ENCODE peak calls at places on chromosomes 12 and 14, in eight cellular contexts. A is NB4, S is aorta, G is heart left ventricle, C is hepatocyte, E is fibroblast of lung, O is GM23248, W is fibroblast of mammary gland. D is an unnamed sample.
A peak's percentile ranks its signal among the peaks of the same experiment; 100 is the strongest.

GRCh38 chr12:560666-561065 is 100.9 kb downstream of the B4GALNT3 start:
- DNase-seq in A (no peak), S (no peak), G (peak; percentile 20), C (no peak), E (no peak), O (no peak), W (no peak), D (no peak)

GRCh38 chr12:11762723-11763326 is 113.4 kb downstream of the ETV6 start:
- DNase-seq in A (no peak), S (no peak), G (no peak), C (no peak), E (peak; percentile 33), O (peak; percentile 66), W (no peak), D (no peak)

GRCh38 chr14:100670017-100670974 is 56.4 kb upstream of the DLK1 start:
- DNase-seq in A (no peak), S (no peak), G (no peak), C (peak; percentile 21), E (no peak), O (no peak), W (no peak), D (no peak)

GRCh38 chr14:20516921-20517320 is 11.6 kb downstream of the RNASE10 start:
- DNase-seq in A (no peak), S (no peak), G (no peak), C (no peak), E (peak; percentile 25), O (peak; percentile 63), W (peak; percentile 89), D (no peak)

GRCh38 chr12:1575799-1576401 is 18.5 kb downstream of the FBXL14 start:
- DNase-seq in A (peak; percentile 48), S (no peak), G (no peak), C (peak; percentile 40), E (no peak), O (peak; percentile 65), W (peak; percentile 66), D (no peak)

GRCh38 chr14:100239840-100240724 is 1.1 kb downstream of the YY1 start:
- DNase-seq in A (peak; percentile 86), S (peak; percentile 96), G (peak; percentile 92), C (peak; percentile 95), E (peak; percentile 97), O (peak; percentile 98), W (peak; percentile 91), D (peak; percentile 90)

GRCh38 chr12:4762773-4763172 is 42.6 kb downstream of the GALNT8 start:
- DNase-seq in A (peak; percentile 28), S (no peak), G (no peak), C (no peak), E (no peak), O (no peak), W (no peak), D (no peak)

GRCh38 chr12:131850856-131851559 is 22.8 kb downstream of the MMP17 start:
- DNase-seq in A (no peak), S (no peak), G (peak; percentile 18), C (peak; percentile 63), E (no peak), O (no peak), W (no peak), D (no peak)

GRCh38 chr12:105204916-105205315 is 31.1 kb downstream of the APPL2 start:
- DNase-seq in A (no peak), S (no peak), G (no peak), C (peak; percentile 44), E (peak; percentile 92), O (peak; percentile 100), W (peak; percentile 93), D (peak; percentile 11)

GRCh38 chr12:43283206-43283605 is 268.8 kb downstream of the ADAMTS20 start:
- DNase-seq in A (no peak), S (no peak), G (no peak), C (no peak), E (no peak), O (peak; percentile 27), W (peak; percentile 59), D (no peak)

GRCh38 chr14:105075364-105076295 is 10.4 kb upstream of the GPR132 start:
- DNase-seq in A (peak; percentile 92), S (peak; percentile 77), G (peak; percentile 82), C (peak; percentile 65), E (peak; percentile 35), O (peak; percentile 42), W (no peak), D (no peak)

DNA sequence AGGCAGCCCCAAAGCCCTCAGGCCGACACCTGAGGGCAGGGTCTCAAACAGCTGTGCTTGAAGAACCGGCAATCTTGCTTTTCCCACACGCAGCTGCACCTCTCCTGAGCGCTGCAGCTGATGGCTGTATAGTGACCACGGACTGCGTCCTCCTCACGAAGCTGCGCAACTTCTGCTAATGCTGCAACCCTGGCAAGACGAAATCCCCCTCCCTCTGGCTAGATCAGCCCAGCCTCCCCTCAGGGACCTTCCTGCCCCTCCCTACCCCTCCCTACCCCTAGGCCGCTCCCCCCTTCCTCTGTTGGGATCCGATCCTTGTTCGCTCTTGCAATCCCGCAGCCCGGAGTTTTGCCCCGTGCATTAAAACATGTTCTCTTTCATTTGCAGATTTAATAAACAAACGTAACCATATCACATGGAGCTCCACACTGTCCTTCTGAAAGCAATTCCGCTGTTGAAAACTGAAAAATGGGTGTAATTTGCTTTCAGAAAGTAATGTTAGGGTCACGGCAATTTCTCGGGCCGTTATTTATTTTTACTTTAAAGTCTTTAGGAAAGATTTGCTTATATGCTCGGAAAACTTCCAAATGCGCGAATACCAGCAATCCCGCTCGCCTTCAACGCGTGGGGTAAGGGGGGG is 4.8 kb upstream of the PAX9 start:
- DNase-seq in A (peak; percentile 32), S (no peak), G (no peak), C (no peak), E (no peak), O (peak; percentile 7), W (no peak), D (no peak)
- H3K4me3 ChIP-seq in A (no peak overlapping the region), S (no peak overlapping the region), G (peak overlapping the region; percentile 20), C (no peak overlapping the region), E (peak overlapping the region; percentile 20), O (peak overlapping the region; percentile 50), W (no peak overlapping the region), D (no peak overlapping the region)

DNA sequence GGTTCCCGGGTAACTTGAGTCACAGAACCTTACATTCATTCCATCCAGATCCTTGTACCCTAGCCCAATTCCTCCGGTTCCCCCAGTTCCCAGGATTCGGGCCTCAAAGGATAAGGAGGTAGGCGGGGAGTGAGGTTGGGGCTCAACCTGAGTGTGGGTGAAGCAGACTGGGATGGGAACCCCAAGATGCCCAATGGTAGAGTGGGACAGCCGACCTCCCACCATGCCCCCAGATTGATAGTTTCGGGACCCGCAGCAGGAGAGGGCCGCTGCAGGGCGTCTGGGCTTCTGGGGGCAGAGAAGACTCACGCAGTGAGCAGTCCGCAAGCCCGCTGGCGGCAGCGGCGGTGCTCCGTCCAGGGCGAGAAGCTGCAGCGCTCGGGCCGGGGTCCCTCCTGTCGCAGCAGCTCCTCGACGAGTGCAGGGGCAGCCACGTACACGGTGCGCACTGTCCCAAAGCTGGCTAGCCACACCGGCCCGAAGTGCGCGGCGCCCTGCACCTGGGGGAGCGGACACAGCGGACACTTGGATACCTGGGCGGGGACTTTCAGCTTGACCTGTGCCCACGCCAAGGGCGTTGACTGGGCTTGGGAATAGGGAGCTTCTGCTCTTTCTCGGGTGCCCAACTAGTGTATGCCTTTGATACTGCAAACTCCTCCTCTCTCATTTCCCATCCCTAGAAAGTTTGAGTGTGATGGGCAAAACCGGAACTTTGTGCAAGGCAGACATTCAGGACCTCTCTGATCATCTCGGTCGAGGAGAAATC is 997 bp downstream of the CYP27B1 start:
- DNase-seq in A (no peak), S (peak; percentile 75), G (no peak), C (no peak), E (no peak), O (peak; percentile 40), W (no peak), D (no peak)
- H3K4me3 ChIP-seq in A (peak overlapping the region; percentile 1), S (peak overlapping the region; percentile 10), G (peak overlapping the region; percentile 12), C (peak overlapping the region; percentile 45), E (peak overlapping the region; percentile 44), O (peak overlapping the region; percentile 65), W (peak overlapping the region; percentile 29), D (peak overlapping the region; percentile 9)

GRCh38 chr12:122081697-122082221 is 3.2 kb downstream of the MLXIP start:
- DNase-seq in A (peak; percentile 95), S (peak; percentile 64), G (peak; percentile 84), C (peak; percentile 38), E (no peak), O (peak; percentile 65), W (peak; percentile 82), D (no peak)
- H3K4me3 ChIP-seq in A (peak overlapping the region; percentile 84), S (no peak overlapping the region), G (peak overlapping the region; percentile 55), C (no peak overlapping the region), E (peak overlapping the region; percentile 77), O (peak overlapping the region; percentile 78), W (peak overlapping the region; percentile 86), D (peak overlapping the region; percentile 75)

DNA sequence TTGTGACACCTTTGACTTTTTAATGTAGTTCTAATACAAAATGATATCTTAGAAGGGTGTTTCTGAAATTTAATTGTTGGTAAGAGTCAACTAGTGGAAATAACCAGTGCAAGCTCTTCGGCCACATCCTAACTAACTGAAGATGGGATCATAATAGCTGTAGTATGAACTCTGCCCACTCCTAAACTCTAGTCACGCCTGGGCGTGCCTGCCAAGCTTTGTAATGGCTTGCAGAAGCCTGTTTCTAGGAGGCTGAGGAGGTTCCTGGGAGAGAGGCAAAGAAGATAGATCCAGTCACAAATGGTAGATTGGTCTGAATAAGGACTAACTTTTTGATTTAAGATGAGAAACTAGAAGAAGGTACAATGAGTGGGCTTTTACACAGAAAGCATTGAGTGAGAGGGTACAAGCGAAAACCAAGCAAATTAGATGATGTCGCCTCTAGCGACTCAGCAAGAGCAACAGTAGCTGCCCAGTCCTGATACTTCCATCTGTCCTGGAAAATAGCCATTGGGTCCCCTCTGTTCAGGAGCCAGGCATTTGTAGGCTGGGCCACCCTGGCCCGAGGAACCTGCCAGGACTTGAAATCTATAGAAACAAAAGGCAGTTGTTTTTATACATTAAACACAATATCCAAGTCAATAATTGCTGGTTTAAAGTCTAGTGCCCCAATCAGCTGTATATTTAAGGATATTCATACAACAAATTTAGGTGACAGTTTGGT is 148.8 kb downstream of the SLC38A4 start:
- DNase-seq in A (no peak), S (no peak), G (no peak), C (no peak), E (no peak), O (peak; percentile 71), W (no peak), D (no peak)
- H3K4me3 ChIP-seq in A (no peak overlapping the region), S (no peak overlapping the region), G (no peak overlapping the region), C (no peak overlapping the region), E (no peak overlapping the region), O (no peak overlapping the region), W (no peak overlapping the region), D (no peak overlapping the region)

GRCh38 chr12:53182836-53183235 is 2.1 kb upstream of the CSAD start:
- DNase-seq in A (peak; percentile 74), S (no peak), G (no peak), C (no peak), E (no peak), O (peak; percentile 47), W (peak; percentile 9), D (no peak)
- H3K4me3 ChIP-seq in A (peak overlapping the region; percentile 85), S (no peak overlapping the region), G (no peak overlapping the region), C (no peak overlapping the region), E (peak overlapping the region; percentile 80), O (peak overlapping the region; percentile 72), W (no peak overlapping the region), D (no peak overlapping the region)

D was measured in astrocyte of the cerebellum.